ENCODE peak calls at places on chromosomes 16 and 17, in ten cellular contexts. P is iPS-NIHi11; D is EL; K is stimulated activated naive CD8-positive, alpha-beta T cell treated with anti-CD3 and anti-CD28 coated beads, Interleukin-15, Interleukin-2, amounts not matched to agents 100 U/mL and 50 U/mL, for 24 hours; W is endothelial cell; G is activated T-cell treated with anti-CD3 and anti-CD28 coated beads for 24 hours; J is islet precursor cell; S is globus pallidus; M is NCI-H1105; R is AG09309. O is an unnamed sample.

GRCh38 chr17:16491703-16492612 is at the start of gene LRRC75A:
- DNase-seq in P (peak; percentile 87), D (peak; percentile 53), K (peak; percentile 69), W (peak; percentile 51), G (peak; percentile 34), J (peak; percentile 80), S (peak; percentile 42), M (peak; percentile 60), R (no peak), O (peak; percentile 59)

GRCh38 chr16:15418206-15418605 is 16.2 kb upstream of the BMERB1 start:
- DNase-seq in P (no peak), D (no peak), K (no peak), W (no peak), G (no peak), J (no peak), S (no peak), M (no peak), R (no peak), O (no peak)

GRCh38 chr16:11160676-11161115 is 95.3 kb downstream of the SOCS1 start:
- DNase-seq in P (no peak), D (no peak), K (no peak), W (no peak), G (no peak), J (no peak), S (no peak), M (no peak), R (no peak), O (no peak)

GRCh38 chr16:66996324-66996982 is 8.1 kb downstream of the CES4A start:
- DNase-seq in P (no peak), D (peak; percentile 31), K (no peak), W (no peak), G (no peak), J (no peak), S (peak; percentile 99), M (no peak), R (peak; percentile 57), O (no peak)

GRCh38 chr17:77571562-77571981 is 386.9 kb upstream of the TNRC6C start:
- DNase-seq in P (no peak), D (no peak), K (peak; percentile 18), W (no peak), G (no peak), J (no peak), S (no peak), M (no peak), R (no peak), O (no peak)

GRCh38 chr16:53266156-53266555 is 168.1 kb upstream of the RBL2 start:
- DNase-seq in P (no peak), D (peak; percentile 9), K (no peak), W (no peak), G (no peak), J (no peak), S (no peak), M (no peak), R (no peak), O (no peak)

GRCh38 chr16:12239226-12239625 is 262.7 kb downstream of the SNX29 start:
- DNase-seq in P (no peak), D (no peak), K (no peak), W (no peak), G (no peak), J (no peak), S (no peak), M (no peak), R (no peak), O (no peak)

GRCh38 chr16:70476272-70477020 is 22.1 kb downstream of the FCSK start:
- DNase-seq in P (peak; percentile 63), D (peak; percentile 83), K (peak; percentile 57), W (no peak), G (peak; percentile 36), J (peak; percentile 75), S (no peak), M (no peak), R (peak; percentile 23), O (peak; percentile 92)

GRCh38 chr16:78396046-78396445 is 296.6 kb downstream of the WWOX start:
- DNase-seq in P (no peak), D (no peak), K (no peak), W (no peak), G (no peak), J (no peak), S (no peak), M (no peak), R (no peak), O (no peak)

GRCh38 chr16:600781-601180 is 10.9 kb downstream of the RAB40C start:
- DNase-seq in P (peak; percentile 76), D (no peak), K (no peak), W (no peak), G (no peak), J (no peak), S (no peak), M (no peak), R (no peak), O (no peak)

GRCh38 chr17:50903604-50904521 is 37.7 kb upstream of the TOB1 start:
- DNase-seq in P (no peak), D (peak; percentile 32), K (peak; percentile 58), W (no peak), G (peak; percentile 22), J (no peak), S (no peak), M (no peak), R (no peak), O (peak; percentile 59)

GRCh38 chr16:11619327-11619851 is 32.7 kb upstream of the LITAF start:
- DNase-seq in P (no peak), D (no peak), K (no peak), W (no peak), G (no peak), J (no peak), S (no peak), M (no peak), R (no peak), O (no peak)

GRCh38 chr16:12896562-12896961 is 4.8 kb upstream of the SHISA9 start:
- DNase-seq in P (peak; percentile 29), D (peak; percentile 10), K (no peak), W (peak; percentile 36), G (no peak), J (peak; percentile 61), S (no peak), M (no peak), R (no peak), O (no peak)

GRCh38 chr17:46770818-46771600 is 47.5 kb downstream of the WNT3 start:
- DNase-seq in P (no peak), D (peak; percentile 65), K (peak; percentile 41), W (peak; percentile 58), G (no peak), J (peak; percentile 86), S (no peak), M (no peak), R (no peak), O (peak; percentile 45)

GRCh38 chr16:27639588-27640276 is 89.8 kb downstream of the KATNIP start:
- DNase-seq in P (peak; percentile 77), D (peak; percentile 47), K (peak; percentile 18), W (peak; percentile 45), G (peak; percentile 11), J (peak; percentile 73), S (peak; percentile 43), M (no peak), R (peak; percentile 5), O (peak; percentile 62)

GRCh38 chr17:70078549-70078948 is 3.5 kb downstream of the KCNJ16 start:
- DNase-seq in P (no peak), D (no peak), K (no peak), W (no peak), G (no peak), J (no peak), S (no peak), M (no peak), R (no peak), O (no peak)

GRCh38 chr17:66903781-66904180 is 60.7 kb upstream of the CACNG4 start:
- DNase-seq in P (no peak), D (no peak), K (no peak), W (no peak), G (no peak), J (no peak), S (no peak), M (no peak), R (no peak), O (no peak)

GRCh38 chr17:40726919-40727318 is 23.4 kb upstream of the KRT24 start:
- DNase-seq in P (no peak), D (no peak), K (no peak), W (no peak), G (no peak), J (no peak), S (no peak), M (no peak), R (no peak), O (no peak)

GRCh38 chr17:37259030-37259735 is 116.6 kb upstream of the C17orf78 start:
- DNase-seq in P (no peak), D (peak; percentile 55), K (no peak), W (no peak), G (no peak), J (no peak), S (no peak), M (no peak), R (no peak), O (peak; percentile 19)

GRCh38 chr17:58277726-58278595 is 2.8 kb downstream of the MPO start:
- DNase-seq in P (no peak), D (no peak), K (no peak), W (no peak), G (no peak), J (no peak), S (no peak), M (no peak), R (no peak), O (no peak)

GRCh38 chr17:49926886-49927285 is 42.1 kb upstream of the DLX4 start:
- DNase-seq in P (no peak), D (peak; percentile 19), K (no peak), W (no peak), G (no peak), J (no peak), S (no peak), M (no peak), R (no peak), O (no peak)

GRCh38 chr17:37802712-37803416 is 58.0 kb upstream of the HNF1B start:
- DNase-seq in P (no peak), D (peak; percentile 55), K (no peak), W (no peak), G (no peak), J (no peak), S (peak; percentile 21), M (no peak), R (peak; percentile 44), O (no peak)

GRCh38 chr17:73551756-73552155 is 92.5 kb downstream of the SDK2 start:
- DNase-seq in P (no peak), D (no peak), K (peak; percentile 20), W (no peak), G (no peak), J (no peak), S (no peak), M (no peak), R (no peak), O (no peak)

GRCh38 chr16:30354423-30355143 is 525 bp downstream of the CD2BP2 start:
- DNase-seq in P (peak; percentile 62), D (no peak), K (no peak), W (peak; percentile 47), G (no peak), J (no peak), S (no peak), M (no peak), R (no peak), O (no peak)